ENCODE peak calls at places on chromosomes 3 and 15, in eight cellular contexts. I is germinal center; P is NCI-H1092 treated with DMSO at 0.1 percent for 48 hours; Y is fibroblast of mammary gland; S is small intestine; O is dorsolateral prefrontal cortex; H is pancreas; K is activated CD4-positive, alpha-beta T cell treated with anti-CD3 and anti-CD28 coated beads for 1 hour. C is an unnamed sample.

GRCh38 chr3:190862209-190863118 is at the start of gene GMNC:
- DNase-seq in I (peak; percentile 16), O (peak; percentile 91), P (no peak), K (no peak), Y (peak; percentile 76), H (peak; percentile 88), S (peak; percentile 60), C (no peak)

GRCh38 chr3:72924055-72924454 is 36.2 kb downstream of the GXYLT2 start:
- DNase-seq in S (no peak), H (no peak), K (no peak), P (no peak), O (no peak), Y (no peak), I (no peak), C (no peak)

GRCh38 chr3:15309662-15310335 is 22.6 kb downstream of the SH3BP5 start:
- DNase-seq in I (no peak), S (no peak), Y (peak; percentile 48), O (peak; percentile 73), K (no peak), H (no peak), P (no peak), C (no peak)

GRCh38 chr3:149245738-149246451 is 24.3 kb upstream of the CP start:
- DNase-seq in I (peak; percentile 54), H (no peak), O (no peak), K (no peak), Y (peak; percentile 78), S (peak; percentile 78), P (no peak), C (no peak)

GRCh38 chr15:46312133-46312740 is 677.4 kb downstream of the SQOR start:
- DNase-seq in O (peak; percentile 67), S (peak; percentile 74), P (peak; percentile 78), H (peak; percentile 52), K (peak; percentile 15), Y (peak; percentile 52), I (peak; percentile 31), C (peak; percentile 77)

GRCh38 chr15:92780816-92781215 is 119.3 kb upstream of the CHD2 start:
- DNase-seq in I (no peak), H (no peak), O (no peak), P (peak; percentile 33), S (no peak), K (no peak), Y (no peak), C (peak; percentile 91)

GRCh38 chr15:50183112-50183794 is 1.3 kb downstream of the SLC27A2 start:
- DNase-seq in P (no peak), O (no peak), K (no peak), Y (no peak), S (peak; percentile 15), I (no peak), H (no peak), C (no peak)

GRCh38 chr3:94024385-94024784 is 4.0 kb downstream of the STX19 start:
- DNase-seq in K (no peak), O (no peak), I (no peak), S (peak; percentile 71), P (no peak), H (no peak), Y (peak; percentile 30), C (no peak)

GRCh38 chr15:79815468-79815867 is 81.3 kb downstream of the MTHFS start:
- DNase-seq in O (no peak), Y (no peak), P (no peak), K (no peak), I (no peak), S (no peak), H (no peak), C (peak; percentile 18)

GRCh38 chr15:65979316-65979715 is 110.0 kb downstream of the RAB11A start:
- DNase-seq in H (no peak), K (no peak), S (no peak), I (peak; percentile 27), O (no peak), P (no peak), Y (no peak), C (no peak)

GRCh38 chr3:182618085-182618732 is 175.1 kb upstream of the ATP11B start:
- DNase-seq in H (no peak), Y (peak; percentile 2), S (peak; percentile 16), K (no peak), O (no peak), P (peak; percentile 48), I (no peak), C (peak; percentile 42)

GRCh38 chr15:98954411-98954810 is 53.2 kb downstream of the PGPEP1L start:
- DNase-seq in Y (peak; percentile 53), I (no peak), O (peak; percentile 84), S (no peak), H (no peak), K (no peak), P (peak; percentile 21), C (no peak)